ENCODE peak calls at places on chromosomes 5 and 9, in seven cellular contexts. D is osteoblast; C is psoas muscle; X is WERI-Rb-1; W is lower lobe of right lung; F is CD4-positive, alpha-beta T cell; J is mammary epithelial cell. B is an unnamed sample. For H3K9me3, the result is how much of the 10 kb centered on the place peaks cover.

GRCh38 chr9:89961616-89962341 is 357.0 kb downstream of the GADD45G start:
- DNase-seq in W (no peak), X (no peak), C (no peak), D (peak), J (no peak), F (no peak), B (no peak)

GRCh38 chr5:10682801-10683525 is 78.1 kb downstream of the DAP start:
- DNase-seq in J (no peak), F (no peak), X (no peak), D (no peak), W (no peak), C (no peak), B (no peak)

GRCh38 chr9:112810696-112811490 is 60.3 kb downstream of the SNX30 start:
- DNase-seq in W (no peak), F (no peak), D (no peak), X (no peak), C (no peak), J (no peak), B (no peak)

GRCh38 chr5:68891718-68892117 is 202.1 kb upstream of the SLC30A5 start:
- DNase-seq in F (no peak), J (no peak), D (no peak), C (no peak), X (no peak), W (no peak), B (no peak)

GRCh38 chr5:78533356-78533755 is 115.2 kb downstream of the LHFPL2 start:
- DNase-seq in D (peak), X (no peak), C (no peak), J (no peak), W (no peak), F (no peak), B (no peak)

GRCh38 chr5:78300464-78301045 is 6.1 kb upstream of the AP3B1 start:
- DNase-seq in J (no peak), C (no peak), X (no peak), F (no peak), D (no peak), W (no peak), B (no peak)

GRCh38 chr5:96641368-96641767 is 20.8 kb upstream of the CAST start:
- DNase-seq in D (no peak), F (no peak), C (no peak), W (no peak), J (no peak), X (no peak), B (no peak)

GRCh38 chr5:167295686-167296015 is 995.8 kb upstream of the WWC1 start:
- DNase-seq in W (no peak), J (peak), C (no peak), F (no peak), D (no peak), X (no peak), B (no peak)

GRCh38 chr5:111755942-111756353 is 1.0 kb downstream of the NREP start:
- DNase-seq in J (no peak), C (no peak), W (no peak), D (peak), X (no peak), F (no peak), B (no peak)

GRCh38 chr5:116442095-116442534 is 132.5 kb downstream of the SEMA6A start:
- DNase-seq in F (no peak), J (peak), D (no peak), C (peak), X (no peak), W (no peak), B (no peak)

GRCh38 chr5:96896285-96896711 is 20.0 kb downstream of the ERAP2 start:
- DNase-seq in D (no peak), W (no peak), J (no peak), C (no peak), X (no peak), F (peak), B (no peak)

GRCh38 chr5:115735108-115735998 is 81.1 kb downstream of the CDO1 start:
- DNase-seq in C (no peak), F (no peak), X (no peak), W (no peak), D (no peak), J (no peak), B (no peak)

GRCh38 chr9:88949425-88949824 is 41.8 kb upstream of the S1PR3 start:
- DNase-seq in D (no peak), X (no peak), F (no peak), C (no peak), W (no peak), J (no peak), B (no peak)

GRCh38 chr5:172646716-172647285 is 5.7 kb downstream of the NEURL1B start:
- DNase-seq in F (no peak), X (peak), D (peak), J (no peak), W (no peak), C (no peak), B (no peak)

GRCh38 chr5:155027993-155028629 is 14.6 kb downstream of the KIF4B start:
- DNase-seq in D (no peak), W (no peak), F (no peak), X (peak), C (no peak), J (peak), B (no peak)

GRCh38 chr9:29449294-29449693 is 1876.0 kb upstream of the C9orf72 start:
- DNase-seq in J (no peak), F (no peak), X (no peak), D (no peak), C (no peak), W (no peak), B (no peak)

GRCh38 chr9:136671646-136672430 is 9.1 kb downstream of the EGFL7 start:
- DNase-seq in C (no peak), D (peak), J (no peak), X (peak), W (no peak), F (peak), B (no peak)

GRCh38 chr9:136668983-136669790 is 6.5 kb downstream of the EGFL7 start:
- DNase-seq in J (no peak), D (peak), W (no peak), C (no peak), F (no peak), X (no peak), B (no peak)

GRCh38 chr9:136669791-136670464 is 7.2 kb downstream of the EGFL7 start:
- DNase-seq in C (no peak), D (no peak), W (no peak), J (no peak), F (no peak), X (no peak), B (no peak)

GRCh38 chr9:136671254-136671614 is 8.5 kb downstream of the EGFL7 start:
- DNase-seq in F (no peak), J (no peak), C (no peak), W (no peak), D (no peak), X (peak), B (no peak)

DNA sequence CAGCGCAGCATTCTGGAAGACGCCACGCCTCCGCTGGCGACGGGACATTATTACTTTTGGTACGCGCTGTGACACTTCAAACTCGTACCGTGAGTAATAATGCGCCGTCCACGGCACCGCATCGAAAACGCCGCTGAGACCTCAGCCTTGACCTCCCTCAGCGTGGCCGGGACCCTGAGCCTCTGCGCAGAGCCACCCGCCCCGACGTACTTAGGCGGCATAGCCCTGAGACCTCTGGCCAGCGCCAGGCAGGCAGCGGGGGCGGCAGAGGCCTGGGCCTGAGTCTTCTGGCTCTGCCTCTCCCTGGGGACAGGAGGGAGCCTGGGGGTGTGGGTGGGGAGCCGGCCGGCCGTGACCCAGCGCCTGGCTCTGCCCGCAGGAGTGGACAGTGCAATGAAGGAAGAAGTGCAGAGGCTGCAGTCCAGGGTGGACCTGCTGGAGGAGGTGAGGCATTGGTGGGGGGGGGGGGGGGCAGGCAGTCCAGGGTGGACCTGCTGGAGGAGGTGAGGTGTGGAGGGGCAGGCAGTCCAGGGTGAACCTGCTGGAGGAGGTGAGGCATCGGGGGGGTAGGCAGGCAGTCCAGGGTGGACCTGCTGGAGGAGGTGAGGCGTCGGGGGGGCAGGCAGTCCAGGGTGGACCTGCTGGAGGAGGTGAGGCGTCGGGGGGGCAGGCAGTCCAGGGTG is 8.0 kb downstream of the EGFL7 start:
- DNase-seq in C (no peak), J (no peak), W (no peak), F (no peak), X (no peak), D (no peak), B (no peak)
- H3K9me3 ChIP-seq in C (under half), J (under half), W (under half), F (under half), X (under half), D (under half), B (under half)

DNA sequence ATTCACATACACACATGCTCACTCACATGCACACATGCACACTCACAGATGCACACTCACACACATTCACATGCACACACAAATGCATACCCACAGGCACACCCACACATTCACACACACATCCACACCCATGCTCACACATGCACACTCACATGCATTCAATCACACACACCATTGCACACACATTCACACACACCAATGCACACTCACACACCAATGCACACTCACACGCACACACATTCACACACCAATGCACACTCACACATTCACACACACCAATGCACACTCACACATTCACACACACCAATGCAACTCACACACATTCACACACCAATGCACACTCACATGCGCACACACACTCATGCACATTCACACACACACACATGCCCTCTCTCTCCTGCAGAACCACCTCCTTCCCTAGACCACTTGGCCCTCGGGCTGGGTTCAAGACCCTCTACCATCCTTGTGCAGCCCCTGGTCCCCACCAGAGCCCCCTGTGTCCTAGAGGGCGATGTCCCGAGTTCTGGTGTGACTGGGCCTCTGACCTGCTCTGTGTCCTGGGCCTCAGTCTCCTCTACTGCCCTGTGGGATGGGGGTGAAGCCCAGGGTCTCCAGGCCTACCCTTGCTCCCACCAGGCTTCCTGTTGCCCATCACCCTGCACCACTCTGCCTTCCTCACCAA is 139.0 kb downstream of the OLFM1 start:
- DNase-seq in W (peak), F (no peak), D (peak), X (no peak), J (no peak), C (no peak), B (peak)
- H3K9me3 ChIP-seq in W (under half), F (under half), D (under half), X (under half), J (half or more), C (under half), B (under half)

GRCh38 chr5:141430332-141431113 is at the start of gene PCDHGA12:
- DNase-seq in D (peak), W (no peak), C (peak), J (peak), X (no peak), F (no peak), B (no peak)

GRCh38 chr5:141422742-141423291 is 2.0 kb downstream of the PCDHGA11 start:
- DNase-seq in J (no peak), C (no peak), F (no peak), X (no peak), D (no peak), W (no peak), B (no peak)

GRCh38 chr5:141431286-141431685 is 979 bp downstream of the PCDHGA12 start:
- DNase-seq in C (no peak), W (no peak), J (no peak), F (no peak), D (no peak), X (no peak), B (no peak)

DNA sequence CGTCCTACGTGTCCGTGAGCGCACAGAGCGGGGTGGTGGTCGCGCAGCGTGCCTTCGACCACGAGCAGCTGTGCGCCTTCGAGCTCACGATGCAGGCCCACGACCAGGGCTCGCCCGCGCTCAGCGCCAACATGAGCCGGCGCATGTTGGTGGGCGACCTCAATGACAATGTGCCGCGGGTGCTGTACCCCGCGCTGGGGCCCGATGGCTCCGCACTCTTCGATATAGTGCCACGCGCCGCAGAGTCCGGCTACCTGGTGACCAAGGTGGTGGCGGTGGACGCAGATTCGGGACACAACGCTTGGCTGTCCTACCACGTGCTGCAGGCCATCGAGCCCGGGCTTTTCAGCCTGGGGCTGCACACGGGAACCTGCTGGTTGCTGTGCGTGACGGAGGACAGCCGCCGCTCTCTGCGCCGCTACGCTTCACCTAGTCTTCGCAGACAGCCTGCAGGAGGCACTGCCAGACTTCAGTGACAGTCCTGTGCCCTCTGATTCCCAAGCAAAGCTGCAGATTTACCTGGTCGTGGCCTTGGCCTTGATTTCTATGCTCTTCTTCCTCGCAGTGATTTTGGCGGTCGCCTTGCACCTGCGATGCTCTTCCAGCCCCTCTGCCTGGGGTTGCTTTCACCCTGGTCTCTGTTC is 2.4 kb upstream of the PCDHGA12 start:
- DNase-seq in X (no peak), C (no peak), J (no peak), W (no peak), D (no peak), F (no peak), B (no peak)
- H3K9me3 ChIP-seq in X (under half), C (under half), J (under half), W (half or more), D (under half), F (under half), B (under half)

DNA sequence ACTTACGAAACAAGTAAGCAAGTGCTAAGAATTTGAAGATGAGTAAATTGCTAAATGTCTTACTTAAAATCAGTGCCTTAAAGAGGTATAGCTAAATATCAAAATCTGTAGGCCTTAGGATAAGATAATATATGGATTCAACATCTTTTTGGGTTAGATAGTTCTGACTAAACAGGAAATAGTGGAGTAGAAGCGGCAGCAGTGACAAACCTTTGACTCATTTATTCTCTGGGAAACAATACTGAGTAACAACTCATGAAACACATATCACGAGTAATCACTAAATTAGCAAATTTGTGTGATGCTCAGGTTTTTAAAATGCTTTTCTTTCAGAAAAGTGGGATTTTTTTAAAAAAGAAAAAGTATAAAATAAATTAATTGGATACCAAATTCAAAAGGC is 762.1 kb upstream of the TYRP1 start:
- DNase-seq in J (no peak), F (no peak), C (no peak), X (no peak), D (no peak), W (no peak), B (no peak)
- H3K9me3 ChIP-seq in J (under half), F (under half), C (under half), X (under half), D (under half), W (under half), B (under half)